ENCODE peak calls at places on chromosomes 6 and 20, in five cellular contexts. One of them, this sample, is unnamed.

GRCh38 chr6:130843575-130844320 is 16.5 kb downstream of the SMLR1 start:
- DNase-seq in adrenal gland: no peak
- DNase-seq in suprapubic skin: no peak
- DNase-seq in PC-9: no peak
- DNase-seq in transverse colon: no peak
- DNase-seq in this sample: peak

GRCh38 chr6:19538086-19538485 is 299.1 kb upstream of the ID4 start:
- DNase-seq in transverse colon: peak
- DNase-seq in adrenal gland: no peak
- DNase-seq in PC-9: peak
- DNase-seq in suprapubic skin: peak
- DNase-seq in this sample: peak

GRCh38 chr6:48701572-48701971 is 590.6 kb upstream of the PTCHD4 start:
- DNase-seq in adrenal gland: no peak
- DNase-seq in transverse colon: no peak
- DNase-seq in PC-9: no peak
- DNase-seq in suprapubic skin: no peak
- DNase-seq in this sample: no peak

GRCh38 chr6:3323148-3323547 is 64.4 kb downstream of the PSMG4 start:
- DNase-seq in PC-9: no peak
- DNase-seq in suprapubic skin: no peak
- DNase-seq in adrenal gland: no peak
- DNase-seq in transverse colon: no peak
- DNase-seq in this sample: no peak

GRCh38 chr20:3242167-3242692 is 3.2 kb upstream of the SLC4A11 start:
- DNase-seq in adrenal gland: no peak
- DNase-seq in transverse colon: no peak
- DNase-seq in suprapubic skin: no peak
- DNase-seq in PC-9: peak
- DNase-seq in this sample: no peak

GRCh38 chr20:50395258-50395729 is 114.9 kb upstream of the PTPN1 start:
- DNase-seq in PC-9: peak
- DNase-seq in transverse colon: peak
- DNase-seq in suprapubic skin: no peak
- DNase-seq in adrenal gland: peak
- DNase-seq in this sample: no peak

GRCh38 chr6:143333081-143333480 is 117.4 kb downstream of the ADAT2 start:
- DNase-seq in adrenal gland: no peak
- DNase-seq in PC-9: no peak
- DNase-seq in transverse colon: no peak
- DNase-seq in suprapubic skin: no peak
- DNase-seq in this sample: peak

GRCh38 chr20:50385733-50386640 is 124.2 kb upstream of the PTPN1 start:
- DNase-seq in suprapubic skin: no peak
- DNase-seq in adrenal gland: no peak
- DNase-seq in PC-9: no peak
- DNase-seq in transverse colon: no peak
- DNase-seq in this sample: no peak

GRCh38 chr20:40513010-40513409 is 176.0 kb downstream of the MAFB start:
- DNase-seq in PC-9: no peak
- DNase-seq in adrenal gland: no peak
- DNase-seq in transverse colon: no peak
- DNase-seq in suprapubic skin: no peak
- DNase-seq in this sample: no peak

GRCh38 chr6:27672113-27672799 is 199.4 kb upstream of the ZNF184 start:
- DNase-seq in adrenal gland: no peak
- DNase-seq in suprapubic skin: no peak
- DNase-seq in PC-9: peak
- DNase-seq in transverse colon: peak
- DNase-seq in this sample: peak

GRCh38 chr20:48041078-48041780 is 255.9 kb upstream of the SULF2 start:
- DNase-seq in transverse colon: no peak
- DNase-seq in PC-9: no peak
- DNase-seq in adrenal gland: no peak
- DNase-seq in suprapubic skin: no peak
- DNase-seq in this sample: no peak

GRCh38 chr6:82076855-82077254 is 170.7 kb downstream of the IBTK start:
- DNase-seq in PC-9: no peak
- DNase-seq in suprapubic skin: no peak
- DNase-seq in transverse colon: no peak
- DNase-seq in adrenal gland: no peak
- DNase-seq in this sample: no peak

GRCh38 chr6:72622094-72622540 is 253 bp downstream of the KCNQ5 start:
- DNase-seq in suprapubic skin: no peak
- DNase-seq in PC-9: no peak
- DNase-seq in adrenal gland: no peak
- DNase-seq in transverse colon: peak
- DNase-seq in this sample: peak

GRCh38 chr6:158256746-158257424 is 55.4 kb upstream of the TULP4 start:
- DNase-seq in transverse colon: no peak
- DNase-seq in PC-9: no peak
- DNase-seq in suprapubic skin: no peak
- DNase-seq in adrenal gland: no peak
- DNase-seq in this sample: no peak

GRCh38 chr6:167893416-167893815 is 66.7 kb downstream of the AFDN start:
- DNase-seq in transverse colon: no peak
- DNase-seq in adrenal gland: no peak
- DNase-seq in PC-9: peak
- DNase-seq in suprapubic skin: no peak
- DNase-seq in this sample: peak

GRCh38 chr6:38897507-38897906 is 151.1 kb upstream of the GLP1R start:
- DNase-seq in suprapubic skin: no peak
- DNase-seq in adrenal gland: no peak
- DNase-seq in PC-9: no peak
- DNase-seq in transverse colon: no peak
- DNase-seq in this sample: no peak

GRCh38 chr6:101276066-101276465 is 117.4 kb upstream of the GRIK2 start:
- DNase-seq in transverse colon: no peak
- DNase-seq in PC-9: no peak
- DNase-seq in adrenal gland: no peak
- DNase-seq in suprapubic skin: no peak
- DNase-seq in this sample: no peak

GRCh38 chr6:139433647-139434419 is 59.4 kb upstream of the CITED2 start:
- DNase-seq in PC-9: peak
- DNase-seq in transverse colon: peak
- DNase-seq in adrenal gland: no peak
- DNase-seq in suprapubic skin: no peak
- DNase-seq in this sample: peak

GRCh38 chr20:33309631-33310030 is 26.6 kb downstream of the BPIFB1 start:
- DNase-seq in PC-9: peak
- DNase-seq in adrenal gland: no peak
- DNase-seq in suprapubic skin: no peak
- DNase-seq in transverse colon: no peak
- DNase-seq in this sample: no peak

GRCh38 chr6:13445005-13445743 is 42.2 kb downstream of the GFOD1 start:
- DNase-seq in suprapubic skin: no peak
- DNase-seq in adrenal gland: peak
- DNase-seq in PC-9: no peak
- DNase-seq in transverse colon: peak
- DNase-seq in this sample: peak

GRCh38 chr6:144582939-144583613 is 297.9 kb downstream of the UTRN start:
- DNase-seq in suprapubic skin: no peak
- DNase-seq in PC-9: no peak
- DNase-seq in adrenal gland: peak
- DNase-seq in transverse colon: peak
- DNase-seq in this sample: no peak

GRCh38 chr6:26743157-26743821 is 83.7 kb upstream of the ZNF322 start:
- DNase-seq in PC-9: peak
- DNase-seq in suprapubic skin: peak
- DNase-seq in transverse colon: no peak
- DNase-seq in adrenal gland: no peak
- DNase-seq in this sample: peak

DNA sequence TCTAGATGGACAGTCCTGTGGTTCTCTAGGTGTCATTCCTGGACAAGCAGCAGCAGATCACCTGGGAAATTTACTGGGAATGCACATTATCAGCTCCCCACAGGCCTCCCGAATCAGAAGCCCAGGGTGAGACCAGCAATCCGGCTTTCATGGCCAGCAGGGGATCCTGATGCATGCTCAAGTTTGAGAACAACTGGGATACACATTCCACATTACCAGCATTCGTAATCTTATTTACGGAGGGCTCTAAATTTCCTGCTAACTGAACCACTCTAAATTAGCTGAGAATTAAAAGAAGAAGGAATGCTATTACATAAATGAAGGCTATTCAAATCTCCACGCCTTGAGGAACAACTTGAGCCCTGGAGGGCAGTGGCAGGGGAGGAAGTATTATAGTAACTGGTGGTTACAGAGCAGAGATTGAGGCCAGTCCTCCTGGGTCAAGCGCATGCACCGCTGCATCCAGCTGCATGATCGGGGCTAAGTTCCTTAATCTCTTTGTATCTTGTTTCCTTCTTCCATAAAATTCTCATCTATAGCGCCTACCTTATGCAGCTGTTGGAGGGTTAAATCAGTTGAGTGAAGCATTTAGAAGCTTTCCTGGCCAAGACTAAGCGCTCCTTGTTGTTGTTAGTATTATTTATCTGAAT is 403.7 kb downstream of the CDH26 start:
- DNase-seq in transverse colon: no peak
- DNase-seq in suprapubic skin: no peak
- DNase-seq in adrenal gland: no peak
- DNase-seq in PC-9: no peak
- DNase-seq in this sample: no peak
- TF ChIP-seq CTCF in transverse colon: no peak
- TF ChIP-seq CTCF in suprapubic skin: no peak
- TF ChIP-seq CTCF in adrenal gland: no peak
- TF ChIP-seq CTCF in PC-9: no peak
- TF ChIP-seq CTCF in this sample: no peak

GRCh38 chr6:12118604-12119003 is 106.5 kb downstream of the HIVEP1 start:
- DNase-seq in transverse colon: no peak
- DNase-seq in adrenal gland: no peak
- DNase-seq in suprapubic skin: no peak
- DNase-seq in PC-9: no peak
- DNase-seq in this sample: no peak
- H3K27ac ChIP-seq in transverse colon: no peak
- H3K27ac ChIP-seq in adrenal gland: no peak
- H3K27ac ChIP-seq in suprapubic skin: no peak
- H3K27ac ChIP-seq in PC-9: no peak
- H3K27ac ChIP-seq in this sample: no peak

GRCh38 chr20:49118307-49118706 is 69.8 kb downstream of the STAU1 start:
- DNase-seq in PC-9: peak
- DNase-seq in adrenal gland: no peak
- DNase-seq in suprapubic skin: no peak
- DNase-seq in transverse colon: no peak
- DNase-seq in this sample: no peak

GRCh38 chr20:49119972-49120371 is 68.2 kb downstream of the STAU1 start:
- DNase-seq in adrenal gland: no peak
- DNase-seq in suprapubic skin: no peak
- DNase-seq in transverse colon: no peak
- DNase-seq in PC-9: peak
- DNase-seq in this sample: no peak

GRCh38 chr20:49110767-49111694 is 64.9 kb downstream of the CSE1L start:
- DNase-seq in adrenal gland: no peak
- DNase-seq in PC-9: peak
- DNase-seq in suprapubic skin: no peak
- DNase-seq in transverse colon: no peak
- DNase-seq in this sample: no peak

GRCh38 chr20:49112596-49113274 is 66.6 kb downstream of the CSE1L start:
- DNase-seq in transverse colon: no peak
- DNase-seq in adrenal gland: no peak
- DNase-seq in PC-9: peak
- DNase-seq in suprapubic skin: no peak
- DNase-seq in this sample: no peak

DNA sequence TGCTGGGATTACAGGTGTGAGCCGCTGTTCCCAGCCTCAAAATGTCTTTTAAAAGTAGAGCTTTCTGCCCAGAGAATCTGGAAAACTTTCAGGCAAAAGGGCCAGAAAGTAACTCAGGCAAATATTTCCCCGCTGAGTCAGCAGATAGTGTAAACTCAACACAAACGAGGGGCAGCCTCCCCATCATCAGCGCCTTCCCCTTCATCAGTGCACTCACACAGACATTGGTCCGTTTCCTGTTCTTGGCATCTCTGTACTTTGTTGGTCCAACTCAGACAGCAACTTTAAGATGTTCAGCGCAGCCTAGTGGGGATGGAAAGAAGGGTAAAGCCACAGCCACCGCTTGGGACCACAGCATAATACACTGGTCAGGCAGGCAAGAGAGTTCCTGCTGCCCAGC is 69.5 kb downstream of the CSE1L start:
- DNase-seq in PC-9: peak
- DNase-seq in suprapubic skin: no peak
- DNase-seq in adrenal gland: no peak
- DNase-seq in transverse colon: no peak
- DNase-seq in this sample: no peak
- TF ChIP-seq CTCF in PC-9: no peak
- TF ChIP-seq CTCF in suprapubic skin: no peak
- TF ChIP-seq CTCF in adrenal gland: no peak
- TF ChIP-seq CTCF in transverse colon: no peak
- TF ChIP-seq CTCF in this sample: no peak

GRCh38 chr20:38358500-38358998 is 12.3 kb downstream of the LBP start:
- DNase-seq in adrenal gland: peak
- DNase-seq in transverse colon: no peak
- DNase-seq in suprapubic skin: no peak
- DNase-seq in PC-9: no peak
- DNase-seq in this sample: no peak

GRCh38 chr20:38357653-38358207 is 11.4 kb downstream of the LBP start:
- DNase-seq in PC-9: peak
- DNase-seq in suprapubic skin: no peak
- DNase-seq in adrenal gland: no peak
- DNase-seq in transverse colon: no peak
- DNase-seq in this sample: no peak

GRCh38 chr20:38353298-38353697 is 7.0 kb downstream of the LBP start:
- DNase-seq in suprapubic skin: no peak
- DNase-seq in PC-9: no peak
- DNase-seq in transverse colon: no peak
- DNase-seq in adrenal gland: no peak
- DNase-seq in this sample: no peak

GRCh38 chr20:38354227-38354626 is 7.9 kb downstream of the LBP start:
- DNase-seq in transverse colon: no peak
- DNase-seq in suprapubic skin: no peak
- DNase-seq in PC-9: no peak
- DNase-seq in adrenal gland: no peak
- DNase-seq in this sample: no peak

DNA sequence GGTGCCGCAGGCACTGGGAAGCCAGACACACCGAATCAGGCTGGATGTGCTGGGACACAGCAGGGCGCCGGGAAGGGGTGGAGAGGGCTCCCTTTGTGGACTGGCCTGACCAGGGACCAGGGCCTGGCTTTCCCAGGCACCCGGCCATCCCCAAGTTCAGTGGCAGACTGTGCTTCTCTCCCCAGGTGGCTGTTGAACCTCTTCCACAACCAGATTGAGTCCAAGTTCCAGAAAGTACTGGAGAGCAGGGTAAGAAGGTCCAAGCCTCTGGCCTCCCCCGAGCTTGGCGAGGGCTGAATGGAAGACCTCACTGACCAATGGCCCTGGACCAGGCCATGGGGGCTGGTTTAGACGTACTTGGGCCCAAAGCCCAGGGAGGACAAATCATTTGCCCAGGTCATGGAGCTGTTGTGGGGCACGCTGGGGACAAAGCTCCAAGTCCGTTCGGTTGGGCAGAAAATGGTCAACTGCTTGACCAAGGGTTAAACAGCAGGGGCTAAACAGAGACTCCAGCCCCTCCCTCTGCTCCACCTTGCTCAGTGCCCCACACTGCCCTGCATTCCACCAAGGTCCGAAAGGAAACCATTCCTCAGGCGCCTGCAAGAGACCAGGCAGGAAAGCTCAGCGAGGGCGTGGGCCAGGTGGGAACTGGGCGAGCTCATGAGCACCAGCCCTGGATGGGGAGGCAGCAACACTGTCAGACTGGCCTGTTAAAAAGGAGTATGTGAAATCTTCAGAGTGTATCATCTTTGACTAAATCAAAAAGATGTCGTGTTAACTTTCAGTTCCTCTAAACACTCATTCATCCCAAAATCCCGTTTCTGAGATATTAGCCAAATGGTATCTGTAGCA is 9.1 kb downstream of the LBP start:
- DNase-seq in PC-9: no peak
- DNase-seq in transverse colon: no peak
- DNase-seq in suprapubic skin: no peak
- DNase-seq in adrenal gland: no peak
- DNase-seq in this sample: no peak
- H3K27ac ChIP-seq in PC-9: no peak
- H3K27ac ChIP-seq in transverse colon: no peak
- H3K27ac ChIP-seq in suprapubic skin: no peak
- H3K27ac ChIP-seq in adrenal gland: no peak
- H3K27ac ChIP-seq in this sample: no peak